ENCODE peak calls at places on chromosomes 16 and 17, in five cellular contexts. One of them, this sample, is unnamed.

GRCh38 chr17:16909887-16910286 is 62.0 kb downstream of the TNFRSF13B start:
- DNase-seq in mesendoderm: no peak
- DNase-seq in NCI-H460: no peak
- DNase-seq in NCI-H2029: no peak
- DNase-seq in astrocyte of the hippocampus: no peak
- DNase-seq in this sample: peak

GRCh38 chr17:17395885-17396284 is 80.9 kb upstream of the MED9 start:
- DNase-seq in mesendoderm: no peak
- DNase-seq in NCI-H2029: no peak
- DNase-seq in NCI-H460: no peak
- DNase-seq in astrocyte of the hippocampus: no peak
- DNase-seq in this sample: no peak

GRCh38 chr17:66441012-66441703 is 138.7 kb downstream of the PRKCA start:
- DNase-seq in astrocyte of the hippocampus: peak
- DNase-seq in NCI-H2029: no peak
- DNase-seq in NCI-H460: no peak
- DNase-seq in mesendoderm: no peak
- DNase-seq in this sample: no peak

GRCh38 chr16:67207857-67208524 is 9.1 kb downstream of the ELMO3 start:
- DNase-seq in mesendoderm: no peak
- DNase-seq in astrocyte of the hippocampus: peak
- DNase-seq in NCI-H2029: no peak
- DNase-seq in NCI-H460: peak
- DNase-seq in this sample: no peak

GRCh38 chr17:57337390-57337789 is 81.1 kb downstream of the MSI2 start:
- DNase-seq in astrocyte of the hippocampus: peak
- DNase-seq in NCI-H460: no peak
- DNase-seq in mesendoderm: no peak
- DNase-seq in NCI-H2029: peak
- DNase-seq in this sample: no peak

GRCh38 chr16:84532299-84532724 is 27.9 kb upstream of the MEAK7 start:
- DNase-seq in mesendoderm: peak
- DNase-seq in NCI-H2029: no peak
- DNase-seq in astrocyte of the hippocampus: peak
- DNase-seq in NCI-H460: no peak
- DNase-seq in this sample: peak

GRCh38 chr17:76271669-76272540 is 6.8 kb downstream of the UBALD2 start:
- DNase-seq in NCI-H2029: no peak
- DNase-seq in NCI-H460: no peak
- DNase-seq in astrocyte of the hippocampus: no peak
- DNase-seq in mesendoderm: peak
- DNase-seq in this sample: peak

GRCh38 chr17:56141046-56141839 is 12.0 kb upstream of the ANKFN1 start:
- DNase-seq in NCI-H2029: no peak
- DNase-seq in astrocyte of the hippocampus: peak
- DNase-seq in mesendoderm: no peak
- DNase-seq in NCI-H460: no peak
- DNase-seq in this sample: no peak

GRCh38 chr17:28750178-28751047 is 6.6 kb downstream of the TRAF4 start:
- DNase-seq in NCI-H2029: peak
- DNase-seq in mesendoderm: peak
- DNase-seq in NCI-H460: peak
- DNase-seq in astrocyte of the hippocampus: peak
- DNase-seq in this sample: peak

GRCh38 chr16:86044241-86044671 is 145.3 kb downstream of the IRF8 start:
- DNase-seq in NCI-H2029: no peak
- DNase-seq in NCI-H460: peak
- DNase-seq in astrocyte of the hippocampus: peak
- DNase-seq in mesendoderm: peak
- DNase-seq in this sample: peak

GRCh38 chr17:40097931-40098845 is 2.2 kb downstream of the NR1D1 start:
- DNase-seq in NCI-H460: no peak
- DNase-seq in astrocyte of the hippocampus: no peak
- DNase-seq in mesendoderm: no peak
- DNase-seq in NCI-H2029: no peak
- DNase-seq in this sample: no peak

GRCh38 chr16:87812200-87812656 is 46.4 kb upstream of the KLHDC4 start:
- DNase-seq in astrocyte of the hippocampus: no peak
- DNase-seq in NCI-H460: no peak
- DNase-seq in NCI-H2029: peak
- DNase-seq in mesendoderm: no peak
- DNase-seq in this sample: no peak

This sample was measured in H9.